ENCODE peak calls at places on chromosomes 2 and 18, in five cellular contexts. One of them, this sample, is unnamed.

GRCh38 chr2:30985493-30986292 is 152.5 kb downstream of the GALNT14 start:
- DNase-seq in suprapubic skin: no peak
- DNase-seq in breast epithelium: no peak
- DNase-seq in Caco-2: no peak
- DNase-seq in heart right ventricle: no peak
- DNase-seq in this sample: no peak

GRCh38 chr2:68234405-68234804 is 17.9 kb downstream of the PPP3R1 start:
- DNase-seq in breast epithelium: no peak
- DNase-seq in suprapubic skin: no peak
- DNase-seq in heart right ventricle: no peak
- DNase-seq in Caco-2: no peak
- DNase-seq in this sample: no peak

GRCh38 chr2:143029141-143029540 is 100.1 kb upstream of the ARHGAP15 start:
- DNase-seq in suprapubic skin: no peak
- DNase-seq in breast epithelium: no peak
- DNase-seq in Caco-2: no peak
- DNase-seq in heart right ventricle: no peak
- DNase-seq in this sample: no peak

GRCh38 chr2:150282821-150283309 is 204.6 kb downstream of the RND3 start:
- DNase-seq in suprapubic skin: no peak
- DNase-seq in breast epithelium: peak
- DNase-seq in heart right ventricle: no peak
- DNase-seq in Caco-2: no peak
- DNase-seq in this sample: no peak

GRCh38 chr2:14348247-14348646 is 284.3 kb upstream of the LRATD1 start:
- DNase-seq in Caco-2: no peak
- DNase-seq in breast epithelium: no peak
- DNase-seq in heart right ventricle: no peak
- DNase-seq in suprapubic skin: no peak
- DNase-seq in this sample: no peak

GRCh38 chr2:144517825-144518699 is 1.9 kb downstream of the ZEB2 start:
- DNase-seq in heart right ventricle: no peak
- DNase-seq in Caco-2: no peak
- DNase-seq in suprapubic skin: no peak
- DNase-seq in breast epithelium: no peak
- DNase-seq in this sample: no peak

GRCh38 chr2:3299703-3300102 is 77.9 kb downstream of the EIPR1 start:
- DNase-seq in heart right ventricle: no peak
- DNase-seq in Caco-2: no peak
- DNase-seq in breast epithelium: no peak
- DNase-seq in suprapubic skin: no peak
- DNase-seq in this sample: peak

GRCh38 chr2:11710632-11711381 is 35.6 kb upstream of the LPIN1 start:
- DNase-seq in heart right ventricle: no peak
- DNase-seq in Caco-2: no peak
- DNase-seq in suprapubic skin: no peak
- DNase-seq in breast epithelium: peak
- DNase-seq in this sample: no peak

GRCh38 chr2:160842286-160842685 is 317.9 kb upstream of the TANK start:
- DNase-seq in Caco-2: no peak
- DNase-seq in breast epithelium: no peak
- DNase-seq in suprapubic skin: no peak
- DNase-seq in heart right ventricle: no peak
- DNase-seq in this sample: no peak

GRCh38 chr18:23982154-23983071 is 32.1 kb upstream of the TTC39C start:
- DNase-seq in breast epithelium: no peak
- DNase-seq in Caco-2: no peak
- DNase-seq in suprapubic skin: no peak
- DNase-seq in heart right ventricle: peak
- DNase-seq in this sample: no peak

GRCh38 chr18:9989481-9989880 is 75.7 kb downstream of the VAPA start:
- DNase-seq in breast epithelium: no peak
- DNase-seq in Caco-2: no peak
- DNase-seq in heart right ventricle: no peak
- DNase-seq in suprapubic skin: no peak
- DNase-seq in this sample: no peak

GRCh38 chr2:26807788-26808460 is 22.1 kb downstream of the CENPA start:
- DNase-seq in Caco-2: peak
- DNase-seq in suprapubic skin: no peak
- DNase-seq in heart right ventricle: no peak
- DNase-seq in breast epithelium: no peak
- DNase-seq in this sample: no peak

GRCh38 chr2:128412181-128412871 is 93.7 kb upstream of the HS6ST1 start:
- DNase-seq in heart right ventricle: no peak
- DNase-seq in breast epithelium: no peak
- DNase-seq in suprapubic skin: peak
- DNase-seq in Caco-2: no peak
- DNase-seq in this sample: peak

GRCh38 chr2:112642561-112642960 is 3.2 kb upstream of the SLC20A1 start:
- DNase-seq in heart right ventricle: no peak
- DNase-seq in suprapubic skin: peak
- DNase-seq in breast epithelium: no peak
- DNase-seq in Caco-2: no peak
- DNase-seq in this sample: no peak

GRCh38 chr2:7020468-7020867 is 103.3 kb downstream of the RNF144A start:
- DNase-seq in suprapubic skin: no peak
- DNase-seq in heart right ventricle: no peak
- DNase-seq in Caco-2: no peak
- DNase-seq in breast epithelium: no peak
- DNase-seq in this sample: no peak

GRCh38 chr18:48052845-48053244 is 122.4 kb upstream of the SMAD2 start:
- DNase-seq in breast epithelium: no peak
- DNase-seq in Caco-2: no peak
- DNase-seq in heart right ventricle: no peak
- DNase-seq in suprapubic skin: no peak
- DNase-seq in this sample: no peak

GRCh38 chr2:110804915-110805314 is 72.5 kb downstream of the ACOXL start:
- DNase-seq in suprapubic skin: no peak
- DNase-seq in heart right ventricle: no peak
- DNase-seq in Caco-2: no peak
- DNase-seq in breast epithelium: no peak
- DNase-seq in this sample: peak

GRCh38 chr2:96082211-96083063 is 33.9 kb downstream of the ADRA2B start:
- DNase-seq in suprapubic skin: peak
- DNase-seq in breast epithelium: peak
- DNase-seq in heart right ventricle: no peak
- DNase-seq in Caco-2: no peak
- DNase-seq in this sample: peak

GRCh38 chr2:52632543-52632942 is 1135.1 kb upstream of the CHAC2 start:
- DNase-seq in Caco-2: no peak
- DNase-seq in suprapubic skin: no peak
- DNase-seq in heart right ventricle: no peak
- DNase-seq in breast epithelium: no peak
- DNase-seq in this sample: no peak

GRCh38 chr2:85935746-85936208 is 47.0 kb upstream of the ST3GAL5 start:
- DNase-seq in suprapubic skin: no peak
- DNase-seq in breast epithelium: peak
- DNase-seq in heart right ventricle: no peak
- DNase-seq in Caco-2: peak
- DNase-seq in this sample: no peak

GRCh38 chr2:20671036-20671735 is 4.2 kb downstream of the GDF7 start:
- DNase-seq in suprapubic skin: no peak
- DNase-seq in heart right ventricle: no peak
- DNase-seq in Caco-2: no peak
- DNase-seq in breast epithelium: no peak
- DNase-seq in this sample: peak

GRCh38 chr2:211033765-211034164 is 477.4 kb downstream of the CPS1 start:
- DNase-seq in heart right ventricle: no peak
- DNase-seq in Caco-2: peak
- DNase-seq in breast epithelium: no peak
- DNase-seq in suprapubic skin: no peak
- DNase-seq in this sample: no peak

GRCh38 chr18:11114653-11115052 is 34.7 kb downstream of the PIEZO2 start:
- DNase-seq in suprapubic skin: no peak
- DNase-seq in Caco-2: peak
- DNase-seq in heart right ventricle: no peak
- DNase-seq in breast epithelium: no peak
- DNase-seq in this sample: no peak

GRCh38 chr2:27735263-27735904 is 36.1 kb upstream of the MRPL33 start:
- DNase-seq in Caco-2: no peak
- DNase-seq in breast epithelium: peak
- DNase-seq in heart right ventricle: peak
- DNase-seq in suprapubic skin: no peak
- DNase-seq in this sample: no peak

GRCh38 chr2:233764264-233764663 is 4.2 kb downstream of the UGT1A1 start:
- DNase-seq in breast epithelium: no peak
- DNase-seq in suprapubic skin: no peak
- DNase-seq in Caco-2: no peak
- DNase-seq in heart right ventricle: no peak
- DNase-seq in this sample: no peak

GRCh38 chr2:239371726-239372686 is 28.8 kb downstream of the HDAC4 start:
- DNase-seq in breast epithelium: no peak
- DNase-seq in heart right ventricle: no peak
- DNase-seq in Caco-2: no peak
- DNase-seq in suprapubic skin: peak
- DNase-seq in this sample: no peak

GRCh38 chr2:82675186-82675585 is 1783.9 kb downstream of the SUCLG1 start:
- DNase-seq in heart right ventricle: no peak
- DNase-seq in breast epithelium: no peak
- DNase-seq in Caco-2: no peak
- DNase-seq in suprapubic skin: no peak
- DNase-seq in this sample: no peak

GRCh38 chr2:165268751-165269150 is 29.5 kb downstream of the SCN2A start:
- DNase-seq in suprapubic skin: no peak
- DNase-seq in Caco-2: no peak
- DNase-seq in breast epithelium: no peak
- DNase-seq in heart right ventricle: no peak
- DNase-seq in this sample: no peak

GRCh38 chr18:59301974-59302373 is 16.5 kb downstream of the CPLX4 start:
- DNase-seq in Caco-2: no peak
- DNase-seq in breast epithelium: no peak
- DNase-seq in heart right ventricle: no peak
- DNase-seq in suprapubic skin: no peak
- DNase-seq in this sample: no peak

GRCh38 chr2:120237491-120237902 is 14.3 kb upstream of the TMEM185B start:
- DNase-seq in Caco-2: peak
- DNase-seq in suprapubic skin: no peak
- DNase-seq in breast epithelium: no peak
- DNase-seq in heart right ventricle: no peak
- DNase-seq in this sample: no peak

GRCh38 chr18:6088432-6088831 is 193.1 kb upstream of the TMEM200C start:
- DNase-seq in Caco-2: no peak
- DNase-seq in suprapubic skin: no peak
- DNase-seq in heart right ventricle: no peak
- DNase-seq in breast epithelium: no peak
- DNase-seq in this sample: no peak

GRCh38 chr2:203800783-203801182 is 66.8 kb upstream of the CTLA4 start:
- DNase-seq in suprapubic skin: no peak
- DNase-seq in breast epithelium: no peak
- DNase-seq in Caco-2: no peak
- DNase-seq in heart right ventricle: no peak
- DNase-seq in this sample: no peak

GRCh38 chr18:3199942-3200645 is 19.7 kb downstream of the MYOM1 start:
- DNase-seq in heart right ventricle: no peak
- DNase-seq in suprapubic skin: no peak
- DNase-seq in Caco-2: no peak
- DNase-seq in breast epithelium: no peak
- DNase-seq in this sample: no peak

GRCh38 chr2:160417745-160418397 is 75.7 kb downstream of the RBMS1 start:
- DNase-seq in breast epithelium: no peak
- DNase-seq in Caco-2: no peak
- DNase-seq in suprapubic skin: no peak
- DNase-seq in heart right ventricle: no peak
- DNase-seq in this sample: no peak

GRCh38 chr2:209463226-209463625 is 39.4 kb downstream of the MAP2 start:
- DNase-seq in suprapubic skin: no peak
- DNase-seq in heart right ventricle: no peak
- DNase-seq in breast epithelium: no peak
- DNase-seq in Caco-2: no peak
- DNase-seq in this sample: no peak
- TF ChIP-seq CTCF in suprapubic skin: no peak
- TF ChIP-seq CTCF in heart right ventricle: peak
- TF ChIP-seq CTCF in breast epithelium: no peak
- TF ChIP-seq CTCF in Caco-2: peak
- TF ChIP-seq CTCF in this sample: no peak

DNA sequence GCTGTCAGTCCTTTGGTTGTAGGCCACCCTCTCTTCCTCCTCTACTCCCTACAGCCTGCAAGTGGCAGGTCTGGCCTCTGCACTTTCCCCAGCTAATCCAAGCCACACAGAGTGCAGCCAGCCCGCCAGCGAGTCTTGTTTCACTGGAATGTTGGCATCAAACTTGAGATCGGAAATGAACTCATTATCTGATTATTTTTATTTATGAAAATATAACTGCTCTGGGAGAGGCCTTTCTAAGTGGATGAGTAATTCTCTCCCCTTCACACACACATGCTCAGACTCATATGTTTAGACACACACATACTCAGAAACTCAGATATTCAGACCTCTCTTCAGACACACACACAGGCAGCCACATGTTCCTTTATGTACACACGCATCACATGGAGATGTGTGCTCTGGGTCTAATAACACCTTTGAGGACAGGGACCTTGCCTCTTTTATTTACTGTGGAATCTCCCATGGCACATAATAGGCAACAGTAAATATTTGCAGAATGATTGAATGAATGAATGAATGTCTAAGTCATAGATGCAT is 151.3 kb downstream of the ZFP36L2 start:
- DNase-seq in Caco-2: no peak
- DNase-seq in breast epithelium: peak
- DNase-seq in heart right ventricle: peak
- DNase-seq in suprapubic skin: peak
- DNase-seq in this sample: no peak
- TF ChIP-seq CTCF in Caco-2: no peak
- TF ChIP-seq CTCF in breast epithelium: no peak
- TF ChIP-seq CTCF in heart right ventricle: peak
- TF ChIP-seq CTCF in suprapubic skin: no peak
- TF ChIP-seq CTCF in this sample: no peak

GRCh38 chr2:100238471-100238870 is 83.8 kb downstream of the LONRF2 start:
- DNase-seq in suprapubic skin: peak
- DNase-seq in Caco-2: no peak
- DNase-seq in breast epithelium: no peak
- DNase-seq in heart right ventricle: no peak
- DNase-seq in this sample: no peak

GRCh38 chr2:100236166-100236565 is 86.1 kb downstream of the LONRF2 start:
- DNase-seq in breast epithelium: no peak
- DNase-seq in heart right ventricle: no peak
- DNase-seq in suprapubic skin: peak
- DNase-seq in Caco-2: no peak
- DNase-seq in this sample: no peak

GRCh38 chr2:100239513-100240210 is 82.6 kb downstream of the LONRF2 start:
- DNase-seq in suprapubic skin: peak
- DNase-seq in heart right ventricle: no peak
- DNase-seq in breast epithelium: no peak
- DNase-seq in Caco-2: no peak
- DNase-seq in this sample: no peak

GRCh38 chr2:100237046-100237615 is 85.2 kb downstream of the LONRF2 start:
- DNase-seq in Caco-2: no peak
- DNase-seq in breast epithelium: no peak
- DNase-seq in heart right ventricle: no peak
- DNase-seq in suprapubic skin: peak
- DNase-seq in this sample: no peak

GRCh38 chr2:100237770-100238169 is 84.5 kb downstream of the LONRF2 start:
- DNase-seq in heart right ventricle: no peak
- DNase-seq in breast epithelium: no peak
- DNase-seq in suprapubic skin: peak
- DNase-seq in Caco-2: no peak
- DNase-seq in this sample: no peak
- TF ChIP-seq CTCF in heart right ventricle: no peak
- TF ChIP-seq CTCF in breast epithelium: no peak
- TF ChIP-seq CTCF in suprapubic skin: no peak
- TF ChIP-seq CTCF in Caco-2: no peak
- TF ChIP-seq CTCF in this sample: no peak

GRCh38 chr2:22991844-22992243 is 393.1 kb upstream of the KLHL29 start:
- DNase-seq in breast epithelium: no peak
- DNase-seq in heart right ventricle: no peak
- DNase-seq in Caco-2: no peak
- DNase-seq in suprapubic skin: no peak
- DNase-seq in this sample: no peak
- TF ChIP-seq CTCF in breast epithelium: no peak
- TF ChIP-seq CTCF in heart right ventricle: peak
- TF ChIP-seq CTCF in Caco-2: no peak
- TF ChIP-seq CTCF in suprapubic skin: no peak
- TF ChIP-seq CTCF in this sample: no peak

This sample was measured in CD14-positive monocyte.